ENCODE peak calls at places on chromosomes 7 and 10, in seven cellular contexts. V, R, L, F, Q, H and C are unnamed samples.

GRCh38 chr7:6200971-6201370 is 71.5 kb downstream of the CYTH3 start:
- DNase-seq in V (no peak), R (no peak), L (no peak), F (no peak), Q (no peak), H (no peak), C (no peak)

GRCh38 chr7:149529136-149529718 is 31.6 kb upstream of the ZNF746 start:
- DNase-seq in V (peak; percentile 25), R (no peak), L (no peak), F (no peak), Q (no peak), H (no peak), C (peak; percentile 15)

GRCh38 chr10:114179148-114179547 is at the start of gene TDRD1:
- DNase-seq in V (peak; percentile 29), R (no peak), L (no peak), F (no peak), Q (no peak), H (no peak), C (no peak)

GRCh38 chr7:50558380-50559051 is 6.7 kb downstream of the DDC start:
- DNase-seq in V (no peak), R (no peak), L (no peak), F (no peak), Q (no peak), H (no peak), C (no peak)

GRCh38 chr10:101014966-101015581 is 15.5 kb downstream of the LZTS2 start:
- DNase-seq in V (peak; percentile 94), R (no peak), L (peak; percentile 95), F (no peak), Q (no peak), H (no peak), C (no peak)

GRCh38 chr7:159092701-159093121 is 52.0 kb downstream of the VIPR2 start:
- DNase-seq in V (no peak), R (peak; percentile 21), L (no peak), F (no peak), Q (no peak), H (no peak), C (no peak)

GRCh38 chr10:50503661-50504320 is 120.0 kb downstream of the SGMS1 start:
- DNase-seq in V (no peak), R (no peak), L (no peak), F (no peak), Q (no peak), H (no peak), C (no peak)

GRCh38 chr10:119454231-119454804 is 88.2 kb downstream of the RGS10 start:
- DNase-seq in V (no peak), R (no peak), L (no peak), F (no peak), Q (no peak), H (no peak), C (no peak)

GRCh38 chr7:97079300-97079699 is 38.2 kb upstream of the SDHAF3 start:
- DNase-seq in V (no peak), R (no peak), L (no peak), F (no peak), Q (no peak), H (no peak), C (no peak)

GRCh38 chr10:128274938-128275337 is 148.7 kb upstream of the MKI67 start:
- DNase-seq in V (no peak), R (no peak), L (no peak), F (peak; percentile 63), Q (no peak), H (no peak), C (peak; percentile 10)

GRCh38 chr7:124489925-124490324 is 275.7 kb downstream of the GPR37 start:
- DNase-seq in V (no peak), R (no peak), L (no peak), F (no peak), Q (no peak), H (no peak), C (no peak)

GRCh38 chr7:140924821-140925421 is at the start of gene BRAF:
- DNase-seq in V (peak; percentile 90), R (peak; percentile 93), L (peak; percentile 92), F (peak; percentile 87), Q (peak; percentile 93), H (peak; percentile 94), C (peak; percentile 94)

GRCh38 chr7:140922741-140923345 is 1.9 kb downstream of the BRAF start:
- DNase-seq in V (no peak), R (no peak), L (no peak), F (no peak), Q (no peak), H (no peak), C (no peak)

GRCh38 chr7:140926021-140926812 is 1.5 kb upstream of the BRAF start:
- DNase-seq in V (no peak), R (no peak), L (no peak), F (no peak), Q (no peak), H (no peak), C (no peak)

GRCh38 chr7:140923358-140924006 is 1.2 kb downstream of the BRAF start:
- DNase-seq in V (peak; percentile 20), R (no peak), L (no peak), F (no peak), Q (no peak), H (peak; percentile 17), C (peak; percentile 64)

DNA sequence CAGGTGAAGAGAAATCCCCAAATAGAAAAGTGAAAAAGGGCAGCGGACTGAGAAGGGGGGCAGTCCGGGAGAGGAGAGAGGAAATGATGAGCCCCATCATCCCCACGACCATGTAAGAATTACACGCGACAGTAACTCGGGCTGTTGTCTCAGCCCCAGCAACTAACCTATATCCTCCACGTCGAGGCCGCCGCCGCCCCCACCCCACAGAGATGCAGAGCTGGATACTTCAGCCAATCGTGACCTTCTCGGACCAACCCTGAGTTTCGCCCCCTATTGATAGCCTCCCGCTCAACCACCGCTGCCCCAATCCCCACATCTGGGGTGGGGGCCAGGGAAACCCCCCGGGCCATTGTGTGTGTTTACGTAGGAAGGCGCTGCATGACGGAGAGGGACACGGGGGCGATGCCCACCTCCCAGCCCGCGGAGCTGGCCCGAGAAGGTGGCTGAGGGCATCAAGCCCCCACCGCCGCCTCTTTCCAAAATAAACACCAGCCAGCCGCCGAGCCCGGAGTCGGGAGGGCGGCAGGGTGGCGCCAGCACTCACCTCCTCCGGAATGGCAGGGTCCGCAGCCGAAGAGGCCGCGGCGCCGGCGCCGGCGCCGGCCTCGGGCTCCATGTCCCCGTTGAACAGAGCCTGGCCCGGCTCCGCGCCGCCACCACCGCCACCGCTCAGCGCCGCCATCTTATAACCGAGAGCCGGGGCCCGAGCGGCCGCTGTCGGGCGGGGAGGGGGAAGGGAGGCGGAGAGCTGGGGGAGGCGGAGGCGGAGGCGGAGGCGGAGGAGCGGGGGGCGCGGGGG is 509 bp downstream of the BRAF start:
- DNase-seq in V (peak; percentile 56), R (peak; percentile 75), L (peak; percentile 35), F (peak; percentile 66), Q (peak; percentile 83), H (peak; percentile 69), C (peak; percentile 57)
- TF ChIP-seq CTCF in V (peak; percentile 62), R (peak; percentile 39), L (peak; percentile 56), F (no peak), Q (peak; percentile 58), H (peak; percentile 66), C (peak; percentile 49)

DNA sequence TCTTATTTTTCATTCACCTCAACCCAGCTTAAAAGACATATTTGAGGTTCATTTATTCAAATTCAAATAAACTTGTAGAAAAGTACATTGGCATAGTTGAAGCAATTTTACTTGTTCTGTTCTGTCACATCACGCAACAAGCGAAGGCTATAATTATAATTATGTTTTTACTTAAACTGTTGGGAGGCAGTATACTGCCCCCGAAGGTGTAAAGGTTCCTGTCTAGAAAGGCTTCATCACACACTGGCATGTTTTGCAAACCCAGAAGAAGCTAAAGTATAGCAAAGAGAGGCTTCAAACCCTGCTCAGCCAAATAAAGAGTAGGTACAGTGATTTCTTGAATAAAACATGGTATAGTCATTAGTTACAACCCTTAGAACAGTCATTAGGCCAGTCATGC is 62.6 kb downstream of the CDCA7L start:
- DNase-seq in V (no peak), R (no peak), L (no peak), F (no peak), Q (no peak), H (no peak), C (no peak)
- TF ChIP-seq CTCF in V (no peak), R (no peak), L (no peak), F (no peak), Q (no peak), H (no peak), C (no peak)

DNA sequence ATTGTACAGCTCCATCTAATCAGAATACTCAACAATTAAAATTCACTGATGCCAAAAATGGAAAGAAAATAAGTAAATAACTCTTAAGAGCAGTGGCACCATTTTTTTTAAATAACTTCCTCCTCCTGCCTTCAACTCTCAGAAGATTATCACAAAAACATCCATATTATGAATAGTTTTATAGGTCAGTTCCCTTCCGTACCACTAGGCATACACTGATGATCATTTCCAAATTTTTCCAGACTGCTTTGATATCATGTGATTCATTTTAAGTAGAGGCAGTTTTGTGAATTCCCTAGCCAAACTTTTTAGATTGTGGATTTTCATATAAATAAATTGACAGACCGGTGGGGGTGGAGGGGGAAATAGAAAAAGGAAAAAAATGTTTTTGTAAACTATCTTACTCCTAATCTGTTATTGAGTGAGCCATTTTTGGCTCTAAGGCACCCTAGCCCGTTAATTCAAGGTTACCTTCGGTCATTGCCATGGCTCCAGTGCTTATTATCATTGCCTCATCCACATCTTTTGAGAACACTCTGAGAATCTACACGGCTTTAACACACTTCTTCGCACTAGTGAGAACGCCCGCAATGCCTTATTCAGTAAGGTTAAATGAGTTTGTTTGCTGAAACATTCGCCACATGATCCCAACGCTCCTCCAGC is 1.0 kb downstream of the FAM107B start:
- DNase-seq in V (no peak), R (no peak), L (no peak), F (no peak), Q (no peak), H (no peak), C (no peak)
- TF ChIP-seq CTCF in V (no peak), R (no peak), L (no peak), F (no peak), Q (no peak), H (no peak), C (peak; percentile 4)

GRCh38 chr7:134844200-134844599 is 64.8 kb downstream of the CALD1 start:
- DNase-seq in V (no peak), R (no peak), L (no peak), F (no peak), Q (no peak), H (no peak), C (no peak)

GRCh38 chr7:134842901-134843300 is 63.5 kb downstream of the CALD1 start:
- DNase-seq in V (no peak), R (no peak), L (no peak), F (no peak), Q (no peak), H (no peak), C (no peak)

GRCh38 chr7:134847834-134848233 is 68.4 kb downstream of the CALD1 start:
- DNase-seq in V (no peak), R (no peak), L (no peak), F (no peak), Q (no peak), H (no peak), C (no peak)

GRCh38 chr7:134842062-134842461 is 62.6 kb downstream of the CALD1 start:
- DNase-seq in V (no peak), R (no peak), L (no peak), F (no peak), Q (no peak), H (no peak), C (no peak)

GRCh38 chr7:134845461-134845860 is 66.0 kb downstream of the CALD1 start:
- DNase-seq in V (no peak), R (no peak), L (no peak), F (no peak), Q (no peak), H (no peak), C (no peak)
- TF ChIP-seq CTCF in V (peak; percentile 52), R (peak; percentile 11), L (peak; percentile 29), F (no peak), Q (peak; percentile 54), H (peak; percentile 45), C (peak; percentile 24)

GRCh38 chr10:63866075-63866746 is 345.0 kb downstream of the REEP3 start:
- DNase-seq in V (peak; percentile 74), R (peak; percentile 43), L (peak; percentile 23), F (peak; percentile 23), Q (peak; percentile 9), H (peak; percentile 47), C (peak; percentile 77)
- TF ChIP-seq CTCF in V (peak; percentile 87), R (peak; percentile 74), L (peak; percentile 87), F (no peak), Q (peak; percentile 86), H (peak; percentile 91), C (peak; percentile 84)